ENCODE peak calls at places on chromosomes 1 and 21, in four cellular contexts. Y is prostate gland, A is GM23338, O is GM12891. T is an unnamed sample.

GRCh38 chr1:213122514-213122929 is 71.5 kb downstream of the RPS6KC1 start:
- DNase-seq in A (peak; percentile 71), O (no peak), Y (no peak), T (peak; percentile 57)

GRCh38 chr1:12405325-12406217 is 175.7 kb downstream of the VPS13D start:
- DNase-seq in O (no peak), A (peak; percentile 63), Y (no peak), T (peak; percentile 42)

GRCh38 chr1:45687014-45687752 is 798 bp upstream of the TMEM69 start:
- DNase-seq in O (peak; percentile 74), A (peak; percentile 99), Y (peak; percentile 98), T (peak; percentile 98)

GRCh38 chr1:222754386-222755139 is 17.6 kb downstream of the FAM177B start:
- DNase-seq in A (no peak), O (no peak), Y (no peak), T (no peak)

GRCh38 chr1:24847995-24848857 is 81.8 kb downstream of the RUNX3 start:
- DNase-seq in Y (peak; percentile 91), A (peak; percentile 96), O (peak; percentile 78), T (no peak)

GRCh38 chr1:225652726-225653462 is at the start of gene ENAH:
- DNase-seq in O (peak; percentile 60), A (peak; percentile 88), Y (peak; percentile 78), T (no peak)

GRCh38 chr1:201917362-201918033 is 28.8 kb downstream of the SHISA4 start:
- DNase-seq in Y (no peak), A (no peak), O (no peak), T (no peak)

GRCh38 chr1:233406339-233406960 is 78.9 kb downstream of the MAP3K21 start:
- DNase-seq in Y (no peak), O (no peak), A (no peak), T (no peak)

GRCh38 chr1:8169364-8170058 is 143.4 kb upstream of the ERRFI1 start:
- DNase-seq in O (peak; percentile 38), Y (peak; percentile 87), A (no peak), T (no peak)

GRCh38 chr1:14881775-14882672 is 271.5 kb upstream of the TMEM51 start:
- DNase-seq in A (no peak), Y (no peak), O (no peak), T (no peak)

GRCh38 chr1:235954306-235955283 is 87.9 kb upstream of the LYST start:
- DNase-seq in Y (no peak), O (peak; percentile 63), A (no peak), T (no peak)

GRCh38 chr1:1119272-1119890 is 3.5 kb upstream of the C1orf159 start:
- DNase-seq in O (no peak), Y (no peak), A (no peak), T (no peak)

GRCh38 chr1:179875606-179876288 is 1.9 kb downstream of the TOR1AIP2 start:
- DNase-seq in Y (no peak), O (no peak), A (no peak), T (no peak)

GRCh38 chr1:179870870-179871269 is 6.7 kb downstream of the TOR1AIP2 start:
- DNase-seq in O (no peak), Y (no peak), A (no peak), T (peak; percentile 77)

GRCh38 chr1:179873366-179873978 is 4.1 kb downstream of the TOR1AIP2 start:
- DNase-seq in Y (no peak), A (no peak), O (no peak), T (no peak)

GRCh38 chr1:179872558-179872957 is 5.0 kb downstream of the TOR1AIP2 start:
- DNase-seq in Y (no peak), O (no peak), A (no peak), T (no peak)

DNA sequence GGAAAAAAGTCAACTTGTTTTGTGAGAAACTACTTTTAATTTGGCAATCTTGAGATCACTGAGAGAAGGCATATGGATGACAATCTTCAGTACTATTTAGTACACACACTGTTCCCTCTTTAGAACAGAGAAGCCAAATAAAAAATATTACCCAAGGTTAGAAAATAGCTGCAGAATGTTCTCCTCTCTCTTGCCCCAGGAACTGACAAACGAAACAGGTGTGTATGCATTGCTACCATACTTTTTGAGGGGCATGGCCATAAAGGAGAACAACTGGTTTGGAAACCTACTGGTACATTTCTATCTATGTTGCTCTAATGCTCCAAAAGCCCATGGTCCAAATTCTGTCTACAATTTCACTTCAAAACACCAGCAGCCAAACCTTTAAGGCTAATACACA is 5.7 kb downstream of the TOR1AIP2 start:
- DNase-seq in O (no peak), A (no peak), Y (no peak), T (no peak)
- TF ChIP-seq POLR2AphosphoS5 in O (no peak), A (no peak), Y (no peak), T (no peak)

GRCh38 chr1:154403983-154404382 is 1.2 kb upstream of the IL6R start:
- DNase-seq in O (no peak), A (no peak), Y (no peak), T (no peak)

GRCh38 chr1:154406572-154406879 is 1.4 kb downstream of the IL6R start:
- DNase-seq in O (no peak), Y (no peak), A (no peak), T (no peak)

GRCh38 chr1:154404511-154404931 is 622 bp upstream of the IL6R start:
- DNase-seq in Y (no peak), A (no peak), O (no peak), T (no peak)

GRCh38 chr1:154405762-154406571 is 824 bp downstream of the IL6R start:
- DNase-seq in A (peak; percentile 56), Y (peak; percentile 77), O (no peak), T (no peak)

GRCh38 chr1:154404984-154405761 is at the start of gene IL6R:
- DNase-seq in O (no peak), A (peak; percentile 91), Y (peak; percentile 94), T (no peak)
- TF ChIP-seq POLR2AphosphoS5 in O (no peak), A (peak; percentile 61), Y (peak; percentile 94), T (no peak)

DNA sequence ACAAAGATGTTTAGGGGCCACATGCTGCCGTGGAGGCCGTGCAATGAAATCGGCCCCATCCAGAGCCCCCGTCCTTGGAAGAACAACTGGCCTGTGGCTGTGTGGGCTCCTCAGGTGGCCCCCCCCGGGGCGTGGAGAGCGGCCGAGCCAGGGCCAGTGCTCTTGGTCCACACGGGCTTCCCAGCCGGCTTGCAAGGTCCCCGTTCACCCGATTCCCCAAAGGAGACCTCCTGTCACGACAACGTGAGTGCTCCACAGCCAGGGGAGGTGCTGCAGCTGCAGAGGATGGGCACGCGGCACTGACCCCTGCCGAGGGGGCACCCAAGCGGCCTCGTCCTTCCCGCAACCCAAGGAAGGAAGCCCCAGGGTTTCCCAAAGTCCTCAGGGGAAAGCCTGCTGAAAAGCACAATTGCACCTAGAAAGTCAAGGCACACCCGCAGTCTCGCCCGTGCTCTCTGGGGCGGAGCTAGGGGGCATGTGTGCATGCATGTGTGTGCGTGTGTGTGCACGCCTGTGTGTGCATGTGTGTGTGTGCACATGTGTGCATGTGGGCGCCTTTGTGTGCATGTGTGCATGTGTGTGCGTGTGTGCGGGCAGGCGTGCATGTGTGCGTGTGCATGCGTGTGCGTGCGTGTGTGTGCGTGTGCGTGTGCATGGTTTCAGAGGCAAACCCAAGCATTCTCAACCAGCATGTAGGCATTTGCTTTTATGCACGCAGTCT is 48.2 kb downstream of the SLX9 start:
- DNase-seq in A (no peak), O (no peak), Y (no peak), T (no peak)
- TF ChIP-seq POLR2AphosphoS5 in A (no peak), O (no peak), Y (no peak), T (no peak)

DNA sequence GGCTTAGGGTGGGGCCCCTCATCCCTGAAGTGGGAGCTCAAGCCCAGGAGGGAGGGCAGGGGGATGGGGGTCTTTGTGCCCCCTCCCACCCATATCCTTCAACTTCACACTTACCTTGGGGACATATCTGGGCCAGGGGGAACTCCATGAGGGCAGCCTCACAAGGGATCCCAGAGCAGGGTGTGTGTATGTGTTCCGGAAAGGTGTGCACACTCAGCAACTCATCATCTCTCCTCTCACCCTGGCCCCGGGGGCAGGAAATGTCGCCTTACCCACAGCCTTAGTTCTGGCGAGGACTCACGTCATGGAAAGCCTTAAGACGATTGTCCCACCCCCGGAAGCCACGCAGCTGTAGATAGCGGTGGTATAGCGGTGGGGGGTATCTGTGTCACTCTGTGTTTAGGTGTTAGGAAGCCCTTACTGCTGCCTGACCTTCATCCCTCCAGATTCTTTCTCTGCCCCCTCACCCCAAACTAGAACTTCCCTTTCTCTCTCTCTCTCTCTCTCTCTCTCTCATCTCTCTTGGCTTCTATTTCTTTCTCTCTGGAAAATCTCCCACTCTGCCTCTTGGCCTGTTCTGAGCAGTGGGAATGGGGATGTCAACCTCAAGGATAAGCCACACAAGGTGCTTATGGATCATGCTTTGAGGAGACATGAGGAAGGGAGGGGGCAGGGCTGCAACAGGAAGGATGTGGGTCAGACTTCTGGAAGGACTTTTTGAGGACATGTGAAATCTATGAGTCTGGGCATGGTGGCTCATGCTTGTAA is at the start of gene SH2D2A:
- DNase-seq in O (peak; percentile 78), A (no peak), Y (no peak), T (no peak)
- TF ChIP-seq POLR2AphosphoS5 in O (peak; percentile 65), A (no peak), Y (no peak), T (no peak)

GRCh38 chr1:165832902-165833301 is 5.5 kb downstream of the UCK2 start:
- DNase-seq in O (no peak), Y (no peak), A (no peak), T (no peak)
- TF ChIP-seq POLR2AphosphoS5 in O (no peak), Y (no peak), A (no peak), T (no peak)

GRCh38 chr1:165828103-165828558 is 717 bp downstream of the UCK2 start:
- DNase-seq in A (peak; percentile 54), O (peak; percentile 56), Y (peak; percentile 37), T (no peak)
- TF ChIP-seq POLR2AphosphoS5 in A (no peak), O (no peak), Y (no peak), T (peak; percentile 11)

T was measured in SK-N-MC.